ENCODE peak calls at places on chromosomes 16 and 17, in nine cellular contexts. G is tibial nerve, R is A549, A is Peyer's patch, P is HCT116, Y is stomach, S is transverse colon, T is heart left ventricle, M is suprapubic skin. X is an unnamed sample.

GRCh38 chr17:57178839-57179238 is 77.5 kb upstream of the MSI2 start:
- DNase-seq in T (no peak), G (no peak), Y (no peak), M (no peak), R (no peak), P (no peak), A (no peak), S (no peak), X (no peak)

GRCh38 chr16:46904471-46904870 is 20.3 kb downstream of the GPT2 start:
- DNase-seq in Y (no peak), P (no peak), S (no peak), R (no peak), T (no peak), M (no peak), G (no peak), A (no peak), X (no peak)

GRCh38 chr17:57584050-57584551 is 161.0 kb downstream of the CCDC182 start:
- DNase-seq in T (peak), A (no peak), S (no peak), R (no peak), P (no peak), Y (no peak), M (no peak), G (no peak), X (no peak)

GRCh38 chr17:48970224-48970623 is 1.8 kb upstream of the GIP start:
- DNase-seq in Y (no peak), G (no peak), T (no peak), R (peak), A (peak), M (peak), S (no peak), P (no peak), X (peak)

GRCh38 chr16:67704110-67704509 is 15.0 kb downstream of the GFOD2 start:
- DNase-seq in Y (no peak), A (no peak), R (no peak), T (no peak), G (no peak), S (no peak), M (no peak), P (no peak), X (no peak)

GRCh38 chr17:16371742-16372141 is 9.1 kb upstream of the UBB start:
- DNase-seq in A (no peak), S (no peak), G (no peak), P (no peak), T (no peak), M (no peak), R (peak), Y (no peak), X (peak)

GRCh38 chr17:46764709-46765401 is 53.6 kb downstream of the WNT3 start:
- DNase-seq in T (peak), M (no peak), A (no peak), S (no peak), G (no peak), R (no peak), P (no peak), Y (peak), X (peak)

GRCh38 chr17:8162997-8163977 is 539 bp upstream of the VAMP2 start:
- DNase-seq in P (no peak), S (peak), M (peak), A (peak), T (peak), Y (no peak), G (peak), R (no peak), X (peak)

GRCh38 chr17:36578671-36579070 is 13.0 kb upstream of the DHRS11 start:
- DNase-seq in G (no peak), P (no peak), T (no peak), M (no peak), S (no peak), A (no peak), R (no peak), Y (no peak), X (no peak)

GRCh38 chr17:30594223-30594952 is 117.2 kb downstream of the GOSR1 start:
- DNase-seq in P (no peak), G (no peak), S (no peak), M (no peak), Y (no peak), T (no peak), R (no peak), A (no peak), X (no peak)

GRCh38 chr16:1054660-1055556 is 17.6 kb upstream of the SSTR5 start:
- DNase-seq in R (peak), T (peak), P (peak), Y (peak), G (peak), A (peak), S (peak), M (no peak), X (peak)

GRCh38 chr17:74736423-74737298 is at the start of gene RAB37:
- DNase-seq in T (peak), R (peak), Y (peak), M (no peak), A (peak), S (peak), G (no peak), P (peak), X (no peak)

GRCh38 chr17:43671075-43671692 is 9.5 kb upstream of the MEOX1 start:
- DNase-seq in P (no peak), G (no peak), T (peak), Y (no peak), M (no peak), R (no peak), A (no peak), S (no peak), X (no peak)

GRCh38 chr16:52499061-52499460 is 47.9 kb downstream of the TOX3 start:
- DNase-seq in Y (no peak), R (no peak), S (no peak), T (no peak), A (no peak), G (no peak), P (no peak), M (no peak), X (no peak)

GRCh38 chr17:36641877-36642845 is 40.8 kb downstream of the MRM1 start:
- DNase-seq in R (no peak), G (no peak), Y (no peak), P (no peak), M (no peak), A (peak), T (no peak), S (peak), X (no peak)

GRCh38 chr17:78448356-78448993 is 70.0 kb downstream of the PGS1 start:
- DNase-seq in G (no peak), T (no peak), S (no peak), R (no peak), M (no peak), P (no peak), A (no peak), Y (no peak), X (peak)

GRCh38 chr17:73156887-73157870 is 7.6 kb upstream of the SSTR2 start:
- DNase-seq in A (no peak), P (no peak), S (no peak), T (no peak), Y (no peak), R (no peak), G (no peak), M (no peak), X (peak)
- TF ChIP-seq POLR2A in A (no peak), P (no peak), S (no peak), T (no peak), Y (no peak), R (no peak), G (no peak), M (no peak), X (no peak)

DNA sequence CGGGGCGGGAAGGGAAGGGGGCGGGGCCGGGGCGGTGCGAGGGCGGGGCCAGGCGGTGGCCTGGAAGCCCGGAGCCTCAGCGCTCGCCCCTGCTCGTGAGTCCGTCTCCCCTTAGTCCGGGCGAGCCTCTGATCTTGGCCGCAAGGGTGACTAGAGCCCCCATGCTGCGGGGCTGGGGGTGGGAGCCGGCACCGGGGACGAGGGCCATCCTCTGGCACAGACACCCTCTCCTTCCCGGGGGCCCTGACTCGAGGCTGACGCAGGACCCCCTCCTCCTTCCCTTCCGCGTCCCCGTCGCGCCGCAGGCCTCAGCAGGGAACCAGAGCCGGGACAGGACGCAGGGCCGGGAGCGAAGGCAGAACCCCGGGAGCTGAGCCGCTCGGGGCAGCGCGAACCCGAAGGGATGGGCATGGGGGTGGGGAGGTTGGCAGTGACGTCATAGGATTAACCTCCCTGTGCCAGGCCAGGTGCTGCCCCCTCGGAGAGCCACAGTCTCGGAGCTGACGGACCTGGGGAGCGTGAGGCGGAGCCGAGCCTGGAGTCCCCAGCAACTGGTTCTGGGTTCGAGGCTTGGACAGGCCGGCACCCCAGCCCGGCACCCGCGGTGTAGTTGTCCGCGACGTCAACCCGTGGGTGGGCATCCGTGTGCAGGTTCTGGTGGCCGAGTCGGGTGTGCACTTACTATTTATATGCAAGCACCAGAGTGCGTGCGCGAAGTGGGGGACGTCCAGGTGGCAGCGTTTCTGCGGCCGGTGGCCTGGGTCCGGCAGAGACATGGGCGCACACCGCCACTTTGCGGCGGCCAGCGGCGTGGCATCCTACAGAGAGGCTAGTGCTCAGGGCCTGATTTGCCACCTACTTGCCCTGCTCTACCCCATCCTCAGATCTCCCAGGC is 501 bp upstream of the PLCD3 start:
- DNase-seq in A (peak), R (peak), S (peak), M (peak), T (peak), G (peak), Y (peak), P (peak), X (peak)
- TF ChIP-seq POLR2A in A (peak), R (peak), S (peak), M (peak), T (peak), G (no peak), Y (no peak), P (no peak), X (no peak)

DNA sequence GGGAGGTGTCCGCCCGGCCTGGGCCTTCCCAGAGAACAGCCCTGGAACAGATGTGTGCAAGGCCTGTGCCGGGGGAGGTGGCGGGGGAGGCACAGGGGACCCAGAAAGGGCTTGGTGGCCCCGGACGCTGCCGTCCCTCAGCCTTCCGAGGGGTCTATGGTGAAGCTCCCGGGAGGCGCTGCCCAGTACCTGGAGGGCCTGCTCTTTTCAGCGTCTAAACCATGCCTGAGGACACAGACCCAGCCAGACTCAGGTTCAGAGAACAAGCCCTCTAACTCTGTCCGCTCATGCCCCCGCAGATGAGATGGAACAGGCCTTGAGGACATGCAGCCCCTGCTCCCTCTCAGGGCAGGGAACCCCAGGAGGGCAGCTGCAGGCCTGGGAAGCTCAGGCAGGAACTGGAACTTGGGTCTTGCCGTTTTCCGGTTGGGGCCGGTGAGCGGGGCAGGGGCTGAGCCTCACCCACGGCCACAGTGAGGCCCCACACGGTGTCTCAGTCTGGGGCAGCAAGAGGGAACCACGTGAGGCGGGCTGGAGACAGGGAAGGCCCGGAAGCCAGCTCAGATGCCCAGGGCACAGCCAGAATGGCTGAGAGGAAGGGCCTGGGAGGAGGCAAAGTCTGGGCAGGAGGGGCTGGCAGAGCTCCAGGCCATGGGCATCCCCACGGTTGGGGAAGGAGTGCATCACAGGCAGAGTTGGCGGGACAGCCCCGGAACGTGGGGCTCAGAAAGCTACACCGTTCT is 12.5 kb downstream of the SLC16A3 start:
- DNase-seq in Y (peak), T (peak), P (no peak), A (peak), M (peak), G (peak), S (peak), R (peak), X (no peak)
- TF ChIP-seq POLR2A in Y (no peak), T (no peak), P (no peak), A (no peak), M (no peak), G (no peak), S (peak), R (no peak), X (peak)

DNA sequence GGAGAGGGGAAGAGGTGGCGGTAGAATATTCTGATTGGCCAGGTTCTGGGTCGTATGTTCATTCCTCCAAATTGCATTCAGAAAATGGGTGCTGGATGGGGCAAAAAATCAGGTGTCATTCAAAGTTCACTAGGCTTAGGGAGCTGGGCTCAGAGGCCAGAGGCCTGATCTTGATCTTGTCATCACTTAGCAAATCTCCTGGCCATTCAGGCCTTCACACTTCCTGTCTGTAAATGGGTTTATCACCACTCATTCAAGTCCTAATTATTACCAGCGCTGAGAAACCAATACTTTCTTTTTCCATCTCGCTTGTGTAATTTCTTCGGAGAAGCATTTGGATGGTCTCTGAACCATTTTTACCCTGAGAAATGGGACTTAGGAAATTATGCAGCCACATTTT is 50.8 kb downstream of the BMERB1 start:
- DNase-seq in R (no peak), Y (no peak), G (no peak), P (no peak), S (no peak), T (no peak), M (no peak), A (no peak), X (no peak)
- TF ChIP-seq POLR2A in R (no peak), Y (no peak), G (no peak), P (no peak), S (no peak), T (no peak), M (no peak), A (no peak), X (no peak)

DNA sequence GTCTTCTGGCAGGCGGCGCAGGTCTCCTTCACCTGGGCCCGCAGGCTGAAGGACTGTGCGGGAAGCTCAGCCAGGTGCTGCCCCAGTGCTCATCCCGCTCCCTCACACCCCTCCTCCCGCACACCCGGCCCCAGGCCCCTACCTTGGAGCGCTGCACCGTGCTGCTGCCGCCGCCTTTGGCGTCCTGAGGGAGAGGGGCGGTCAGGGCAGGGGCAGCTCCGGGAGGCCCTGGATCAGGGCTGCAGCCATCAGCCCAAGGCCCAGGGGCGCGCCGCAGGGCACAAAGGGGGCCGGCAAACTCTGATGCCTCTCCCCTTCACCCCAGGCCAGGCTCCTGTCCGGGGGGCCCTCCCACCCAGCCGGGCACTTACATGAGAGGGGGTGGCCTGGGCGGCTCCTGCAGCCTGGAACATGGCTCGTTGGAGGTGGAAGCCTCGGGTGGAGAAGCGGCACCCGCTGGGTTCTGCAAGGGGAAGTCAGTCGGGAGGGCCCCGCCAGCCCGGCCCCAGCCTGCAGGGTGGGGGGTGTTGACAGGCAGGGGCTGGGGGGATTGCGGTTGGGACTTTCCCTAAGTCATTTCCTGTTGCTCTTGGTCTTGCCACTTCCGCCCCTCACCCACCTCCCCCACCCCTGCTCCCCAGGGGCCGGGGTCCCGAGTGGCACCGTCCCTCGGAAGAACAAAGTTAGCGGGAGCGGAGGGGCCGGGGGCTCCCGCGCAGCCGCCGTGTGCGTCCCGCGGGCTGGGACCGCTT is 863 bp downstream of the LIMD2 start:
- DNase-seq in Y (peak), P (no peak), R (no peak), S (peak), M (peak), T (peak), A (peak), G (no peak), X (no peak)
- TF ChIP-seq POLR2A in Y (no peak), P (no peak), R (no peak), S (peak), M (no peak), T (no peak), A (no peak), G (no peak), X (no peak)

GRCh38 chr17:28951991-28952975 is 965 bp upstream of the PHF12 start:
- DNase-seq in A (peak), S (peak), Y (peak), M (peak), G (peak), P (peak), T (peak), R (peak), X (peak)
- TF ChIP-seq POLR2A in A (peak), S (peak), Y (no peak), M (no peak), G (no peak), P (peak), T (peak), R (peak), X (peak)

X was measured in erythroblast.